ENCODE peak calls at places on chromosomes 12 and 14, in five cellular contexts. K, B, J, M and Z are unnamed samples. For H3K4me1, the result is how much of the 10 kb centered on the place peaks cover.

GRCh38 chr14:104131968-104132732 is 6.2 kb upstream of the KIF26A start:
- DNase-seq in K (peak), B (no peak), J (peak), M (no peak), Z (no peak)

GRCh38 chr12:104709692-104710435 is 248.2 kb downstream of the SLC41A2 start:
- DNase-seq in K (no peak), B (no peak), J (no peak), M (no peak), Z (no peak)

GRCh38 chr12:51430196-51430895 is 5.7 kb downstream of the SLC4A8 start:
- DNase-seq in K (no peak), B (no peak), J (no peak), M (peak), Z (no peak)

GRCh38 chr14:71399057-71399487 is 491.8 kb downstream of the PCNX1 start:
- DNase-seq in K (no peak), B (no peak), J (no peak), M (no peak), Z (no peak)

GRCh38 chr12:128694445-128694844 is 129.3 kb downstream of the SLC15A4 start:
- DNase-seq in K (no peak), B (no peak), J (no peak), M (no peak), Z (no peak)

GRCh38 chr14:96830946-96831345 is 33.8 kb downstream of the VRK1 start:
- DNase-seq in K (no peak), B (no peak), J (no peak), M (no peak), Z (no peak)

GRCh38 chr12:71335668-71336257 is 103.8 kb upstream of the LGR5 start:
- DNase-seq in K (no peak), B (no peak), J (no peak), M (no peak), Z (no peak)

GRCh38 chr12:25756974-25757665 is 201.4 kb upstream of the RASSF8 start:
- DNase-seq in K (no peak), B (no peak), J (no peak), M (no peak), Z (no peak)

GRCh38 chr12:14367097-14367661 is 1.7 kb downstream of the ATF7IP start:
- DNase-seq in K (no peak), B (no peak), J (no peak), M (no peak), Z (no peak)

GRCh38 chr12:2292560-2292959 is 239.8 kb downstream of the CACNA1C start:
- DNase-seq in K (no peak), B (no peak), J (no peak), M (no peak), Z (no peak)

GRCh38 chr12:90235642-90236041 is 527.0 kb upstream of the ATP2B1 start:
- DNase-seq in K (peak), B (no peak), J (no peak), M (no peak), Z (no peak)

GRCh38 chr14:72463291-72463866 is 430.5 kb downstream of the DPF3 start:
- DNase-seq in K (no peak), B (no peak), J (no peak), M (no peak), Z (no peak)

GRCh38 chr14:32703246-32703645 is 235.4 kb upstream of the NPAS3 start:
- DNase-seq in K (no peak), B (peak), J (no peak), M (no peak), Z (peak)

GRCh38 chr14:104192146-104192882 is 53.9 kb downstream of the KIF26A start:
- DNase-seq in K (no peak), B (no peak), J (no peak), M (no peak), Z (no peak)

GRCh38 chr14:54299393-54300363 is 97.1 kb upstream of the CDKN3 start:
- DNase-seq in K (no peak), B (no peak), J (no peak), M (no peak), Z (no peak)

DNA sequence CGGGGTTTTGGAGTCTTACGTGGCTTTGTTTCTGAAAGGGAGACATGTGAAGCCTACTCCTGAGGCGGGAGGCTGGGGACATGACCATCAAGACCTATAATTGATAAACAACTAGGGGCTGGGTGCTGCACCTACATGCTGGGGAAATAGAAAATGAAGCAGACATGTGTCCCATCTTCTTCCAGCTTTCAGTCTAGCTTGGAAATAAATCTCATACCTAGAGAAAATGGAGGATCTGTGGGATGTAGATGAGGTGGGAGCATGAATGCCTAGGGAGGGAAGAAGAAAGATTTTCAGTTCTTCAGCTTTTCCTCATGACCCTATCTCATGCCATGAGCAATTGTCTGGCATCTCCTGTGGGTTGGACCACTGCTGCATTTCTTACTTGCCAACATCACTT is 22.1 kb downstream of the EMP1 start:
- DNase-seq in K (no peak), B (no peak), J (no peak), M (no peak), Z (no peak)
- TF ChIP-seq POLR2A in K (no peak), B (no peak), J (no peak), M (no peak), Z (no peak)

DNA sequence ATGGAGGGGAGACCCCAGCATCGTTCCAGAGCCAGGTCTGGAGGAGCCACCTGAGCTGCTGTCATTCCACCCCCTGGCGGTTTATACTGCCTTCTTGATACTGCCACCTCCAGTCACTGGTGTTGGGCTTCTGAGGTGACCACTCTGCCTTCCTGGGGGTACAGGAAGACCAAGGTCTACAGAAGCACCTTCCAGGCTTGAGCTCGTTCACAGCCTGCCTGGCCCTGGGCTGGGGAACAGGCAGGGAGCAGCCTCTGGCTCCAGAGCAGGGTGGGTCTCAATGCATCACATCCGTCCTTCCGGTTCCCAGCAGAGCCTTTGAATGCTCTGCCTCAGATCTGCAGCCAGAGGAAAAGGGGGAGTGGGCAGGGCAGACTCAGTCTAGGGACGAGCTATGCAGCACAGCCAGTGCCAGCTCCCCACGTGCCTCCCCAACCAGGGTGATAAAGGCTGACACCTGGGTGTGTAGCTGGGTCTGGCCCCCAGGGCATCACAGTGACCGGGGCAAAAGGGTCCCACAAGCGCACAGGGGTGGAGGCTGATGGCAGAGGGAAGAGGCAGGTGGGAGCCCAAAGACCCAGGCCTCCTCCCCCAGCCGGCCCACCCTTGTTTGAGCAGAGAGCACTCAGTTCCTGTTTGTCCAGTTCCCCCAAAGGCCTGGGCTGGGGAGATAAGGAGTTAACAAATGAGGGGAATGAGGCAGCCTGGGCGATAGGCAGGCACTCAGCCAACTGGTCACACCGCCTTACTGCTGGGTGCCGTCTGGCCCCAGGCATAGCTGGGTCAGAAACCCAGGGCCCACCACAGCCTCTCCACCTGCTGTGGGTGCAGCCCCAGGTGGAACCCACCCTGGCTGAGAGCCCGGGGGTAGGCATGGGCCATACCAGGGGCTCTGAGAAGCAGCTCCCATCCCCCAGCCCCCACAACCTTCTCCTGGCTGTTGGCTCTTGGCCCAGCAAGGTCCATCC is 17.1 kb downstream of the DEGS2 start:
- DNase-seq in K (no peak), B (peak), J (peak), M (peak), Z (no peak)
- TF ChIP-seq EP300 in K (no peak), B (no peak), J (no peak), M (no peak), Z (peak)

DNA sequence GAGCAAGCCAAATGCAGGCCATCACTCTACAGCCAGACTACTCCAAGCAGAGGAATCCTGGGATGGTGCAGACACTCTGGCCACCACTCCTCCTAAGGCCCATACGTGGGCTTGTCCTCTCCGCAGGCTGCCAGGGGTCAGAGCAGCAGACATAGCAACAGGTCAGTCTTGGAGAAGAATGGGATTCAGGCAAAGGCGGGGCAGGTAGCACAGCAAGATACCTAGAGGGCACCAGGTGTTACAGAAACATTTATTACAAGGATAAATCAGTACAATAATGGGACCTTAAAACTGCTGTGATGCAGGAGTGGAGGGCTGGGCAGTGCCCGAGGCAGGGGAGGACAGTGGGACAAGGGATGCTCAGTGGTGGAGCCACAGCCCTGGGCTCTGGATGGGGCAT is 20.3 kb downstream of the SYNDIG1L start:
- DNase-seq in K (no peak), B (no peak), J (no peak), M (no peak), Z (no peak)
- H3K4me1 ChIP-seq in K (under half), B (under half), J (under half), M (under half), Z (under half)

DNA sequence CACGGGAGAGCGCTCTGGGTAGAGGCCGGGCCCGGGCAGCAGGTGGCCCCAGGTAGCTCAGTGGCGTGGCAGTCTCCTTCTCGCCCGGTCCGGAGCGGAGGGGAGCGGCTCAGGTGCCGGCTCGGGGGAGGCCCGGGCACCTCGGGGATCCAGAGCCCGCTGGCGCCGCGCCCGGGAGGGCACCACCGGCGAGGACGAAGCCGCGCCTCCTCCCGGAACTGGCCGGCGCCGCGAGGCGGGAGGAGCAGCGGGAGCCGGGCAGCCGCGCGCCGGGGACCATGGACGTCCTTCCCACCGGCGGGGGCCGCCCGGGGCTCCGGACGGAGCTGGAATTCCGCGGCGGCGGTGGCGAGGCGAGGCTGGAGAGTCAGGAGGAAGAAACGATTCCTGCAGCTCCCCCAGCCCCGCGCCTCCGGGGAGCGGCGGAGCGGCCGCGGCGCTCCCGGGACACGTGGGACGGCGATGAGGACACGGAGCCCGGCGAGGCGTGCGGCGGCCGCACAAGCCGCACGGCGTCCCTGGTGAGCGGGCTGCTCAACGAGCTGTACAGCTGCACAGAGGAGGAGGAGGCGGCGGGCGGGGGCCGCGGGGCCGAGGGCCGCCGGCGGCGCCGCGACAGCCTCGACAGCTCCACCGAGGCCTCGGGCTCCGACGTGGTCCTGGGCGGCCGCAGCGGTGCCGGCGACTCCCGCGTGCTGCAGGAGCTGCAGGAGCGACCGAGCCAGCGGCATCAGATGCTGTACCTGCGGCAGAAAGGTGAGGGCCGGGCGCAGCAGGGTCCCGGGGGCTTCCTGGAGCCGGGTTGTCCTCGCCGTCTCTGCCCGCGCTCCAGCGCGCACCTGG is 21.5 kb upstream of the GNS start:
- DNase-seq in K (peak), B (peak), J (peak), M (peak), Z (no peak)
- TF ChIP-seq POLR2A in K (no peak), B (no peak), J (peak), M (no peak), Z (no peak)

DNA sequence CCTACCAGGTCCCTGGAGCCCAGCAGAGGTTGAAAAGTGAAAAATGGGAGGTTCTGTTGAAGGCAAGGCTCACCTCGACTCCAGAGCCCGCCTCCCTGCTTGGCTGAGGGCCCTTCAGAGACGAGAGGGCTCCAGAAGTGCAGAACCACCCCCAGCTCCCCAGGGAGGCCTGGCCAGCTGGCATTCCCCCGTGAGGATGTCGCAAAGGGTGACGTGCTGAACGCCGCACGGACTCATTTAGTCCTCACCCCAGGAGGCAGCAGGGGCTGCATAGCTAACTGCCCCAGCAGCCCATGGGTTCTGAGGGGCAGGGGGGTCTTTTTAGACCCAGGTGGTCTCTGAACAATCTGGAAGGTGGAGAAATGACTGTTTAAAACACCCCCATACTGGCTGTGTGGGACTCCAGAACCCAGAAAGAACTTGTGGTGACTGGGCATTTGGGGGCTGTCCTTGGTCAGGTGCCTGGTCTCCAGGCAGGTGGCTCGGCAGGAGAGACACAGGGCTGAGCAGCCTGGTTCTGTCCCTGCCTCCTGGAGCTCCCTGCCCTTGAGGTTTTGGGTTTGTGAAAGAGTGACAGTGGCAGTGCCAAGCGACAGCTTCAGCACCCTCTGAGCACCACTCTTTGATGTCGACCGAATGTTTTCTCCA is 32.0 kb downstream of the ANAPC7 start:
- DNase-seq in K (no peak), B (no peak), J (no peak), M (no peak), Z (no peak)
- TF ChIP-seq EP300 in K (no peak), B (no peak), J (no peak), M (no peak), Z (no peak)

DNA sequence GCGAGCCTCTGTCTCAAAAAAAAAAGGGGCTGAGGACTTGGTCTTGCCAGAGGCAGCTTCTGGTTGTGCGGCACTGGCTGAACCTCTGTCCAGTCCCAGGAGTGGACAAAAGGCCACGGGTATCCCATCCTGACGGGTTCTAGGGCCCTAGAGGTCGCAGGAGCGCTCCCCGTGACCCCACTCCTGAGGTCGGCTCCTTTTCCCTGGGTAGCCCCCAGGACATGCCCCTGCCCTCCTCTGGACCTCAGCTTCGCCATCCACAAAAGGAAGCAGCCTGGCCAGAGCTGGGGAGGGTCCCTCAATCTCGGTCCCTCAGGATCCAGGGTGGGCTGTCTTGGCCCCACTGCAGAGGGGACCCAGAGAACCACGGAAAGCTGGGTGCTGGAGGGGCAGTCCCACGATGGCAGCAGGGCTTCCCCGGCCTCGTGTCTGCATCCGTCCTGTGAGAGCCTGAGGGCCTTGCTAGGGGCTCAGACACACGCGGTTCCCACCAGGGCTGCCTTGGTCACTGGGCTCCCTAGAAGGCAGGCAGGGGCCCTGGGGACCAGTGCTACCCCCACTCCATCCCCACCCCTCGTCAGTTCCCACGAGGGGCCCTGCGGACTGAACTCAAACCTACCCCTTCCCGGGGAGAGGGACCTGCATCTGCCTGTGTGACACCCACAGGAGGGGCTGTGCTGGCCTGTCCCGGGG is 31.1 kb downstream of the ASCL4 start:
- DNase-seq in K (no peak), B (no peak), J (no peak), M (no peak), Z (no peak)
- H3K4me1 ChIP-seq in K (under half), B (under half), J (under half), M (under half), Z (under half)

GRCh38 chr12:124940143-124940392 is 25.6 kb upstream of the UBC start:
- DNase-seq in K (no peak), B (no peak), J (no peak), M (no peak), Z (no peak)

GRCh38 chr12:124940393-124941169 is 26.1 kb upstream of the UBC start:
- DNase-seq in K (peak), B (peak), J (peak), M (peak), Z (peak)

GRCh38 chr12:124938606-124939427 is 24.4 kb upstream of the UBC start:
- DNase-seq in K (no peak), B (peak), J (peak), M (peak), Z (peak)

GRCh38 chr12:124938066-124938465 is 23.6 kb upstream of the UBC start:
- DNase-seq in K (no peak), B (no peak), J (no peak), M (no peak), Z (no peak)

DNA sequence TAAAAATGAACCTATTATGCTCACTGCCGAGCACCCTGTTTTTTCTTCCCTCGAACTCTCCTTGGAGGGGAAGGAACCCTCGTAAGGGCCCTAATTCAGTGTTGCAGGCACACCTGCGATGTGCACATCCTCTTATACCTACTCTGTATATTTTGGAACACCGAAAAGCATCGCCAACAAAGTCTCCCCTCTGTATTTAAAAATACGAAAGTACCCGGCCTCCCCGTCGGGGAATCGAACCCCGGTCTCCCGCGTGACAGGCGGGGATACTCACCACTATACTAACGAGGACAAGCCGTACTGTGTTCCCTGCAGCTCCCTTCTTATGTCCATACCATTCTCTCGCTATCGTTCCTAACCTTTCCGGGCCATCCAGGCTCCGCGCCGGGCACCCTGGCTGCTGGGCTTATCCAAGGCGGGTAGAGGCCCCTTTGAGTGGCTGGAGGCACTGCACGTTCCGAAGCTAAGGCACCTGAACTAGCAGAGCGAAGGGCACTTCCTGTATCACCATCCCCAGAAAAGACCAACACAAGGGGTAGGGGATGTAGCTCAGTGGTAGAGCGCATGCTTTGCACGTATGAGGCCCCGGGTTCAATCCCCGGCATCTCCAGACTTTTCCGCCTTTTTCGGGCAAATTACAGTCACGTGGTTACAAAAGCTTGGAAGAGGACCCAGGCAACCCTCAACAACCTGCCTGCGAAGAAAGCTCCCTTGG is 25.1 kb upstream of the UBC start:
- DNase-seq in K (peak), B (peak), J (peak), M (peak), Z (peak)
- TF ChIP-seq POLR2A in K (no peak), B (peak), J (no peak), M (no peak), Z (no peak)

GRCh38 chr14:61488417-61488816 is 167.0 kb downstream of the PRKCH start:
- DNase-seq in K (no peak), B (no peak), J (no peak), M (no peak), Z (no peak)

GRCh38 chr14:61489527-61489926 is 168.1 kb downstream of the PRKCH start:
- DNase-seq in K (no peak), B (no peak), J (no peak), M (no peak), Z (no peak)

GRCh38 chr14:61489002-61489401 is 167.6 kb downstream of the PRKCH start:
- DNase-seq in K (no peak), B (no peak), J (no peak), M (no peak), Z (no peak)

GRCh38 chr14:61491224-61491623 is 169.8 kb downstream of the PRKCH start:
- DNase-seq in K (no peak), B (no peak), J (no peak), M (no peak), Z (no peak)

GRCh38 chr14:61489932-61490331 is 168.6 kb downstream of the PRKCH start:
- DNase-seq in K (no peak), B (no peak), J (no peak), M (no peak), Z (peak)
- TF ChIP-seq EP300 in K (no peak), B (no peak), J (no peak), M (no peak), Z (peak)